ENCODE peak calls at places on chromosomes 3 and 15, in nine cellular contexts. Q is fibroblast of pulmonary artery; N is choroid plexus epithelial cell; G is naive thymus-derived CD4-positive, alpha-beta T cell; D is SJSA1; E is Peyer's patch; M is foreskin fibroblast; B is WERI-Rb-1; P is PC-9. C is an unnamed sample.

GRCh38 chr15:58528197-58528870 is 96.5 kb downstream of the LIPC start:
- DNase-seq in M (peak), Q (peak), G (no peak), D (no peak), P (peak), N (peak), E (peak), B (no peak), C (peak)

GRCh38 chr3:195895078-195895899 is 13.1 kb downstream of the TNK2 start:
- DNase-seq in E (peak), P (peak), N (no peak), Q (no peak), G (peak), M (peak), B (peak), D (peak), C (peak)

GRCh38 chr15:90681056-90681455 is 36.1 kb upstream of the BLM start:
- DNase-seq in P (no peak), D (no peak), Q (no peak), G (no peak), E (no peak), B (no peak), N (no peak), M (no peak), C (no peak)

GRCh38 chr15:51759557-51760070 is 8.2 kb downstream of the TMOD2 start:
- DNase-seq in Q (peak), G (no peak), N (peak), B (peak), E (peak), P (no peak), D (no peak), M (peak), C (no peak)

GRCh38 chr3:146131616-146132410 is 29.2 kb downstream of the PLOD2 start:
- DNase-seq in E (no peak), G (no peak), M (peak), P (no peak), D (peak), N (peak), B (no peak), Q (peak), C (peak)

GRCh38 chr3:136277634-136278033 is 27.5 kb downstream of the PCCB start:
- DNase-seq in D (no peak), B (no peak), E (no peak), Q (no peak), N (no peak), M (no peak), P (peak), G (no peak), C (no peak)

GRCh38 chr3:143139786-143140185 is 20.2 kb downstream of the CHST2 start:
- DNase-seq in M (peak), E (no peak), B (no peak), P (no peak), G (no peak), D (no peak), Q (peak), N (peak), C (peak)

GRCh38 chr3:140236836-140237476 is 302.0 kb downstream of the CLSTN2 start:
- DNase-seq in G (no peak), Q (peak), E (no peak), N (peak), P (no peak), B (no peak), M (peak), D (no peak), C (no peak)

GRCh38 chr3:136946978-136947377 is 10.8 kb upstream of the IL20RB start:
- DNase-seq in M (no peak), G (no peak), B (no peak), E (no peak), N (no peak), D (no peak), Q (no peak), P (no peak), C (no peak)

GRCh38 chr15:77187751-77188464 is 117.0 kb upstream of the TSPAN3 start:
- DNase-seq in E (no peak), M (peak), Q (peak), D (no peak), G (no peak), B (no peak), N (peak), P (no peak), C (no peak)

GRCh38 chr3:47024932-47025331 is 45.5 kb downstream of the NBEAL2 start:
- DNase-seq in D (no peak), M (peak), E (no peak), P (no peak), G (no peak), N (peak), Q (peak), B (no peak), C (no peak)

GRCh38 chr15:44713006-44713966 is 2.0 kb downstream of the B2M start:
- DNase-seq in B (no peak), D (no peak), P (no peak), Q (peak), E (no peak), G (no peak), N (peak), M (peak), C (peak)

GRCh38 chr3:118597184-118597583 is 437.5 kb downstream of the IGSF11 start:
- DNase-seq in D (no peak), M (no peak), B (no peak), P (no peak), G (no peak), N (no peak), Q (no peak), E (no peak), C (no peak)

GRCh38 chr3:42515391-42515916 is 13.0 kb downstream of the VIPR1 start:
- DNase-seq in N (no peak), M (no peak), P (no peak), D (no peak), E (peak), G (no peak), Q (no peak), B (no peak), C (no peak)

GRCh38 chr15:71385469-71385868 is 270.2 kb downstream of the THSD4 start:
- DNase-seq in M (no peak), Q (no peak), G (no peak), P (no peak), D (no peak), B (no peak), E (no peak), N (no peak), C (no peak)

GRCh38 chr15:71387825-71388224 is 272.6 kb downstream of the THSD4 start:
- DNase-seq in E (no peak), P (no peak), B (no peak), Q (no peak), N (no peak), M (no peak), G (no peak), D (no peak), C (no peak)

GRCh38 chr15:71385026-71385425 is 269.8 kb downstream of the THSD4 start:
- DNase-seq in N (peak), Q (peak), E (peak), M (peak), P (no peak), D (no peak), B (no peak), G (no peak), C (no peak)

GRCh38 chr15:71386005-71386404 is 270.7 kb downstream of the THSD4 start:
- DNase-seq in P (no peak), G (no peak), D (no peak), N (no peak), B (no peak), E (no peak), M (no peak), Q (no peak), C (no peak)

GRCh38 chr15:71386448-71387236 is 271.4 kb downstream of the THSD4 start:
- DNase-seq in B (no peak), Q (peak), M (no peak), E (no peak), N (peak), P (no peak), D (no peak), G (no peak), C (peak)
- H3K4me3 ChIP-seq in B (no peak), Q (no peak), M (no peak), E (no peak), N (no peak), P (no peak), D (no peak), G (no peak), C (no peak)

GRCh38 chr3:184275302-184275701 is 520 bp upstream of the ECE2 start:
- DNase-seq in B (no peak), D (no peak), P (no peak), N (no peak), Q (no peak), E (no peak), M (no peak), G (no peak), C (no peak)
- H3K4me3 ChIP-seq in B (no peak), D (no peak), P (no peak), N (no peak), Q (no peak), E (no peak), M (no peak), G (no peak), C (no peak)

DNA sequence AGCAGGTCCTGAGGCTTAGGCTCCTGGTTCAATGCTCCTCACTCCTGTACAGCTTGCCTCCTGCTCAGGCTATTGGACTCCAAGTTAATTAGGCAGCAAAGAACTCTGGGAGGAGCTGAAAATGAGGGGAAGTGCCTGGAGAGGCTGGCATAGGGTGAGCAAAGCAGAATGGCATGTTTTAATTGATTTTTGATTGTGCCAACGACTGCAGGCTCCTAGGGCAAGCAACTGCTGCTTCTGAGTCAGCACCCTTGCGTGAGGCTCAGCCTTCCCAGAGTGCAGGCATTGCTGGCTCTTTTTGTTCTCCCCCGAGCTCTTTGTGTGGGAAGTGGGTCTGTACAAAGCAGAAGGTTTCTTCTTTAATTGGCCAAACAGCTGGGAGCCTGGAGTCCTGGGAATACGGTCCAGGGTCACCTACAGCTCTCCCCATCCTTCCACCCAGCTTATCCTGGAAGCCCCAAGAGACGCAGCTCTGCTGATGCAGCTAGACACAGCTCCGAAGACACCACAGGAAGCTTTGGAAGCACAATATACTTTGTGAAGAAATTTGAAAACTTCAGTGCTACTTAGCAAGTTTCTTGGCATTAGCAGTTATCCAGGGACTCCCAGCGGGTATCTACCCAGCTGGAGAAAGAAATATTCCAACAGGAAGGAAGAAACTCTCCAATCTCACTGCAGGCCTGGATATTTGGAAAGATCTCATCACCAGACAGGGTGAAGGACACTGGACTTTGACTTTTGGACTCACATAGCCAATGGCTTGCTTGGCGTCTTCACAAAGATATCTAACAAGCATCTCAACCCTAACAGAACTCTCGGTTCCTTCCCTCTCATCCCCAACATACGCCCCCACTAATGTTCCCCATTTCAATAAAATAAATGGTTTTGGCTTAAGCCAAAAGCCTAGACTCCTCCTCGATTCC is 76.8 kb downstream of the BDH1 start:
- DNase-seq in B (no peak), N (no peak), M (peak), P (peak), E (no peak), D (peak), G (no peak), Q (no peak), C (no peak)
- H3K4me3 ChIP-seq in B (no peak), N (no peak), M (no peak), P (no peak), E (no peak), D (no peak), G (no peak), Q (no peak), C (no peak)

GRCh38 chr15:66881173-66881905 is 179.3 kb downstream of the SMAD6 start:
- DNase-seq in N (no peak), G (no peak), P (no peak), B (no peak), Q (no peak), E (no peak), D (peak), M (no peak), C (no peak)

GRCh38 chr15:66882251-66883020 is 180.4 kb downstream of the SMAD6 start:
- DNase-seq in M (peak), D (peak), B (no peak), E (no peak), G (no peak), N (peak), Q (peak), P (peak), C (no peak)

GRCh38 chr15:66884661-66885237 is 180.7 kb upstream of the SMAD3 start:
- DNase-seq in N (no peak), D (peak), G (no peak), M (no peak), B (no peak), Q (no peak), P (no peak), E (peak), C (no peak)

GRCh38 chr15:66885281-66885915 is 180.0 kb upstream of the SMAD3 start:
- DNase-seq in D (peak), P (no peak), E (peak), G (no peak), Q (no peak), M (no peak), N (no peak), B (no peak), C (no peak)

GRCh38 chr15:66883322-66883911 is 181.4 kb downstream of the SMAD6 start:
- DNase-seq in Q (peak), P (peak), M (peak), D (peak), E (peak), N (peak), G (no peak), B (no peak), C (peak)
- H3K4me3 ChIP-seq in Q (no peak), P (no peak), M (no peak), D (no peak), E (no peak), N (no peak), G (no peak), B (no peak), C (no peak)

C was measured in A549.